ENCODE peak calls at places on chromosomes 13 and 19, in nine cellular contexts. One of them, this sample, is unnamed.

GRCh38 chr13:50425772-50426171 is 410.5 kb downstream of the KCNRG start:
- DNase-seq in thoracic aorta: no peak
- DNase-seq in tibial artery: no peak
- DNase-seq in dorsolateral prefrontal cortex: no peak
- DNase-seq in GM12878: no peak
- DNase-seq in kidney epithelial cell: no peak
- DNase-seq in Peyer's patch: no peak
- DNase-seq in suprapubic skin: no peak
- DNase-seq in body of pancreas: no peak
- DNase-seq in this sample: no peak

GRCh38 chr13:30618186-30618937 is 642 bp downstream of the USPL1 start:
- DNase-seq in GM12878: no peak
- DNase-seq in thoracic aorta: no peak
- DNase-seq in kidney epithelial cell: no peak
- DNase-seq in tibial artery: peak; percentile 68
- DNase-seq in dorsolateral prefrontal cortex: peak; percentile 23
- DNase-seq in Peyer's patch: peak; percentile 64
- DNase-seq in suprapubic skin: peak; percentile 69
- DNase-seq in body of pancreas: peak; percentile 25
- DNase-seq in this sample: peak; percentile 46

GRCh38 chr19:7942981-7943443 is 454 bp downstream of the TIMM44 start:
- DNase-seq in kidney epithelial cell: no peak
- DNase-seq in body of pancreas: peak; percentile 35
- DNase-seq in thoracic aorta: no peak
- DNase-seq in GM12878: no peak
- DNase-seq in suprapubic skin: peak; percentile 80
- DNase-seq in Peyer's patch: no peak
- DNase-seq in dorsolateral prefrontal cortex: no peak
- DNase-seq in tibial artery: no peak
- DNase-seq in this sample: no peak

GRCh38 chr19:17125728-17126677 is 50.4 kb downstream of the MYO9B start:
- DNase-seq in GM12878: peak; percentile 79
- DNase-seq in dorsolateral prefrontal cortex: peak; percentile 66
- DNase-seq in body of pancreas: peak; percentile 34
- DNase-seq in Peyer's patch: peak; percentile 91
- DNase-seq in suprapubic skin: peak; percentile 78
- DNase-seq in kidney epithelial cell: no peak
- DNase-seq in thoracic aorta: peak; percentile 41
- DNase-seq in tibial artery: peak; percentile 94
- DNase-seq in this sample: no peak

GRCh38 chr13:21673592-21674270 is 2.9 kb downstream of the FGF9 start:
- DNase-seq in suprapubic skin: no peak
- DNase-seq in kidney epithelial cell: no peak
- DNase-seq in Peyer's patch: peak; percentile 70
- DNase-seq in thoracic aorta: no peak
- DNase-seq in GM12878: no peak
- DNase-seq in dorsolateral prefrontal cortex: no peak
- DNase-seq in tibial artery: no peak
- DNase-seq in body of pancreas: peak; percentile 73
- DNase-seq in this sample: no peak

GRCh38 chr13:39531646-39532045 is 71.3 kb downstream of the LHFPL6 start:
- DNase-seq in suprapubic skin: no peak
- DNase-seq in GM12878: no peak
- DNase-seq in dorsolateral prefrontal cortex: no peak
- DNase-seq in Peyer's patch: no peak
- DNase-seq in kidney epithelial cell: no peak
- DNase-seq in tibial artery: no peak
- DNase-seq in body of pancreas: no peak
- DNase-seq in thoracic aorta: no peak
- DNase-seq in this sample: peak; percentile 62

GRCh38 chr13:111228262-111229144 is 91.9 kb upstream of the TEX29 start:
- DNase-seq in thoracic aorta: peak; percentile 67
- DNase-seq in Peyer's patch: no peak
- DNase-seq in tibial artery: peak; percentile 88
- DNase-seq in body of pancreas: peak; percentile 19
- DNase-seq in GM12878: no peak
- DNase-seq in kidney epithelial cell: peak; percentile 95
- DNase-seq in suprapubic skin: no peak
- DNase-seq in dorsolateral prefrontal cortex: no peak
- DNase-seq in this sample: no peak

GRCh38 chr19:13104848-13105646 is 2.4 kb upstream of the LYL1 start:
- DNase-seq in suprapubic skin: no peak
- DNase-seq in dorsolateral prefrontal cortex: no peak
- DNase-seq in tibial artery: peak; percentile 70
- DNase-seq in kidney epithelial cell: no peak
- DNase-seq in GM12878: no peak
- DNase-seq in body of pancreas: no peak
- DNase-seq in thoracic aorta: no peak
- DNase-seq in Peyer's patch: peak; percentile 79
- DNase-seq in this sample: no peak

GRCh38 chr13:42539670-42540069 is 34.3 kb upstream of the TNFSF11 start:
- DNase-seq in kidney epithelial cell: no peak
- DNase-seq in suprapubic skin: no peak
- DNase-seq in GM12878: no peak
- DNase-seq in tibial artery: no peak
- DNase-seq in Peyer's patch: no peak
- DNase-seq in dorsolateral prefrontal cortex: no peak
- DNase-seq in body of pancreas: no peak
- DNase-seq in thoracic aorta: no peak
- DNase-seq in this sample: peak; percentile 88

GRCh38 chr13:27853345-27853744 is 61.1 kb downstream of the GSX1 start:
- DNase-seq in body of pancreas: no peak
- DNase-seq in Peyer's patch: no peak
- DNase-seq in thoracic aorta: no peak
- DNase-seq in kidney epithelial cell: no peak
- DNase-seq in dorsolateral prefrontal cortex: no peak
- DNase-seq in GM12878: no peak
- DNase-seq in suprapubic skin: no peak
- DNase-seq in tibial artery: no peak
- DNase-seq in this sample: no peak

GRCh38 chr13:39676315-39676876 is 20.9 kb downstream of the COG6 start:
- DNase-seq in dorsolateral prefrontal cortex: no peak
- DNase-seq in Peyer's patch: no peak
- DNase-seq in body of pancreas: peak; percentile 10
- DNase-seq in suprapubic skin: no peak
- DNase-seq in GM12878: no peak
- DNase-seq in tibial artery: no peak
- DNase-seq in kidney epithelial cell: no peak
- DNase-seq in thoracic aorta: no peak
- DNase-seq in this sample: peak; percentile 58

GRCh38 chr19:39823693-39824092 is 10.3 kb downstream of the DYRK1B start:
- DNase-seq in GM12878: no peak
- DNase-seq in Peyer's patch: no peak
- DNase-seq in tibial artery: no peak
- DNase-seq in dorsolateral prefrontal cortex: no peak
- DNase-seq in kidney epithelial cell: no peak
- DNase-seq in body of pancreas: no peak
- DNase-seq in thoracic aorta: no peak
- DNase-seq in suprapubic skin: no peak
- DNase-seq in this sample: no peak

GRCh38 chr19:1103691-1104451 is at the start of gene GPX4:
- DNase-seq in suprapubic skin: peak; percentile 100
- DNase-seq in thoracic aorta: peak; percentile 97
- DNase-seq in body of pancreas: peak; percentile 99
- DNase-seq in GM12878: peak; percentile 96
- DNase-seq in tibial artery: peak; percentile 100
- DNase-seq in Peyer's patch: peak; percentile 100
- DNase-seq in kidney epithelial cell: peak; percentile 93
- DNase-seq in dorsolateral prefrontal cortex: peak; percentile 98
- DNase-seq in this sample: peak; percentile 94

GRCh38 chr13:21625366-21625765 is 21.4 kb upstream of the MICU2 start:
- DNase-seq in body of pancreas: peak; percentile 22
- DNase-seq in GM12878: no peak
- DNase-seq in suprapubic skin: no peak
- DNase-seq in tibial artery: no peak
- DNase-seq in dorsolateral prefrontal cortex: no peak
- DNase-seq in Peyer's patch: peak; percentile 58
- DNase-seq in thoracic aorta: no peak
- DNase-seq in kidney epithelial cell: no peak
- DNase-seq in this sample: peak; percentile 65

GRCh38 chr19:4367781-4368127 is 24.4 kb downstream of the MPND start:
- DNase-seq in kidney epithelial cell: no peak
- DNase-seq in dorsolateral prefrontal cortex: no peak
- DNase-seq in body of pancreas: no peak
- DNase-seq in thoracic aorta: no peak
- DNase-seq in GM12878: no peak
- DNase-seq in suprapubic skin: peak; percentile 65
- DNase-seq in tibial artery: peak; percentile 58
- DNase-seq in Peyer's patch: no peak
- DNase-seq in this sample: no peak

GRCh38 chr19:4908311-4908710 is 990 bp upstream of the UHRF1 start:
- DNase-seq in dorsolateral prefrontal cortex: no peak
- DNase-seq in body of pancreas: no peak
- DNase-seq in tibial artery: no peak
- DNase-seq in kidney epithelial cell: no peak
- DNase-seq in GM12878: no peak
- DNase-seq in thoracic aorta: no peak
- DNase-seq in suprapubic skin: no peak
- DNase-seq in Peyer's patch: no peak
- DNase-seq in this sample: no peak

GRCh38 chr13:48411281-48412099 is 1.4 kb downstream of the LPAR6 start:
- DNase-seq in thoracic aorta: no peak
- DNase-seq in tibial artery: no peak
- DNase-seq in Peyer's patch: no peak
- DNase-seq in GM12878: no peak
- DNase-seq in dorsolateral prefrontal cortex: no peak
- DNase-seq in kidney epithelial cell: no peak
- DNase-seq in suprapubic skin: no peak
- DNase-seq in body of pancreas: no peak
- DNase-seq in this sample: peak; percentile 32

GRCh38 chr13:113774177-113775107 is 15.4 kb downstream of the TMEM255B start:
- DNase-seq in GM12878: no peak
- DNase-seq in dorsolateral prefrontal cortex: no peak
- DNase-seq in thoracic aorta: no peak
- DNase-seq in tibial artery: no peak
- DNase-seq in kidney epithelial cell: no peak
- DNase-seq in suprapubic skin: no peak
- DNase-seq in Peyer's patch: peak; percentile 22
- DNase-seq in body of pancreas: no peak
- DNase-seq in this sample: peak; percentile 43

GRCh38 chr19:49843265-49843664 is 7.7 kb upstream of the PTOV1 start:
- DNase-seq in suprapubic skin: no peak
- DNase-seq in kidney epithelial cell: no peak
- DNase-seq in thoracic aorta: no peak
- DNase-seq in GM12878: peak; percentile 34
- DNase-seq in Peyer's patch: no peak
- DNase-seq in tibial artery: no peak
- DNase-seq in dorsolateral prefrontal cortex: no peak
- DNase-seq in body of pancreas: no peak
- DNase-seq in this sample: no peak

GRCh38 chr13:67063036-67063435 is 167.1 kb downstream of the PCDH9 start:
- DNase-seq in Peyer's patch: no peak
- DNase-seq in suprapubic skin: no peak
- DNase-seq in body of pancreas: no peak
- DNase-seq in kidney epithelial cell: no peak
- DNase-seq in thoracic aorta: no peak
- DNase-seq in tibial artery: no peak
- DNase-seq in dorsolateral prefrontal cortex: no peak
- DNase-seq in GM12878: no peak
- DNase-seq in this sample: no peak

GRCh38 chr13:53138369-53139036 is 109.9 kb downstream of the OLFM4 start:
- DNase-seq in GM12878: no peak
- DNase-seq in body of pancreas: peak; percentile 22
- DNase-seq in suprapubic skin: no peak
- DNase-seq in dorsolateral prefrontal cortex: no peak
- DNase-seq in Peyer's patch: peak; percentile 48
- DNase-seq in kidney epithelial cell: no peak
- DNase-seq in thoracic aorta: no peak
- DNase-seq in tibial artery: no peak
- DNase-seq in this sample: no peak
- H3K4me3 ChIP-seq in GM12878: no peak overlapping the region
- H3K4me3 ChIP-seq in body of pancreas: no peak overlapping the region
- H3K4me3 ChIP-seq in suprapubic skin: no peak overlapping the region
- H3K4me3 ChIP-seq in dorsolateral prefrontal cortex: no peak overlapping the region
- H3K4me3 ChIP-seq in Peyer's patch: no peak overlapping the region
- H3K4me3 ChIP-seq in kidney epithelial cell: no peak overlapping the region
- H3K4me3 ChIP-seq in thoracic aorta: peak overlapping the region; percentile 34
- H3K4me3 ChIP-seq in tibial artery: no peak overlapping the region
- H3K4me3 ChIP-seq in this sample: no peak overlapping the region

GRCh38 chr13:99948907-99949656 is 22.5 kb downstream of the ZIC5 start:
- DNase-seq in body of pancreas: no peak
- DNase-seq in tibial artery: peak; percentile 9
- DNase-seq in Peyer's patch: no peak
- DNase-seq in suprapubic skin: no peak
- DNase-seq in thoracic aorta: no peak
- DNase-seq in GM12878: no peak
- DNase-seq in kidney epithelial cell: no peak
- DNase-seq in dorsolateral prefrontal cortex: no peak
- DNase-seq in this sample: no peak
- H3K27me3 ChIP-seq in body of pancreas: peaks cover 9% of the 10 kb centered on the region
- H3K27me3 ChIP-seq in tibial artery: no peaks in the 10 kb centered on the region
- H3K27me3 ChIP-seq in Peyer's patch: no peaks in the 10 kb centered on the region
- H3K27me3 ChIP-seq in suprapubic skin: peaks cover 95% of the 10 kb centered on the region
- H3K27me3 ChIP-seq in thoracic aorta: peaks cover 20% of the 10 kb centered on the region
- H3K27me3 ChIP-seq in GM12878: peaks cover 4% of the 10 kb centered on the region
- H3K27me3 ChIP-seq in kidney epithelial cell: peaks cover 40% of the 10 kb centered on the region
- H3K27me3 ChIP-seq in dorsolateral prefrontal cortex: peaks cover 3% of the 10 kb centered on the region
- H3K27me3 ChIP-seq in this sample: peaks cover 5% of the 10 kb centered on the region

DNA sequence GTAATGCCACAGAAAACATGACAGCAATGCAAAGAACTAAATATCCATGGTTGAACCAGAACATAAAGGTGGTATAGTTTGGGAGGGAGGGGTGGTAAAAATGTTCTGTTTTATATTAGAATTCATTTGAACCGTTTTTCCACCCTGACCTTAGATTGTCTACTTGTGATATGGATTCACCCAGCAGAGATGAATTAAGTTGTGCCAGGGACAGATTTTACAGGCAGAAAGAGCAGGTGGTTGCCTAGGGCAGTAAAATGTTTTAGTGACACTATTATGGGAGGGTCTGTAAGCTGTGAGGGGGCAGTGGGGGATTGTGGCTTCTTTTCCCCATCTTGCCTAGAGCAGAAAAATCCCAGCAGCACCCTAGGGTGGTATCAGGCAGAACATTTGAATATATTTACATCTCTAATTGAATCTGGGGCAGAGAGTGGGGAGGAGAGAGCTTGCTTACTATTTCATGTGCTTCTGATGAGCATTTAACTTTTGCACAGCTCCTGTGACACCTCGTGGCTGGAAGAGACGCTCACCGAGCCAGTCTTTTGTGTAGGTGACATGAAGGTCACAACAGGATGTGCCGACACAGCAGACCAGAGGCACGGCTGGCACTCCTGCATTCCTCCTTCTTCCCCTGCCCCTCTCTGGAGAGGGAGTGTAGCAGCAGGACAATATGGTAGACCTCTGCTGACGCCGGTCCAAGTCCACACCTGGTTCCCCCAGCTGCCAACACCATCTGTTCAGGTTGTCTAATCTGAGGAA is 452.3 kb downstream of the IRS2 start:
- DNase-seq in Peyer's patch: no peak
- DNase-seq in dorsolateral prefrontal cortex: no peak
- DNase-seq in body of pancreas: no peak
- DNase-seq in kidney epithelial cell: no peak
- DNase-seq in thoracic aorta: no peak
- DNase-seq in suprapubic skin: no peak
- DNase-seq in GM12878: no peak
- DNase-seq in tibial artery: no peak
- DNase-seq in this sample: no peak
- TF ChIP-seq CTCF in Peyer's patch: no peak
- TF ChIP-seq CTCF in dorsolateral prefrontal cortex: no peak
- TF ChIP-seq CTCF in body of pancreas: no peak
- TF ChIP-seq CTCF in kidney epithelial cell: no peak
- TF ChIP-seq CTCF in thoracic aorta: no peak
- TF ChIP-seq CTCF in suprapubic skin: no peak
- TF ChIP-seq CTCF in GM12878: no peak
- TF ChIP-seq CTCF in tibial artery: no peak
- TF ChIP-seq CTCF in this sample: no peak

GRCh38 chr13:36344886-36345437 is 1.2 kb downstream of the SPART start:
- DNase-seq in dorsolateral prefrontal cortex: no peak
- DNase-seq in kidney epithelial cell: no peak
- DNase-seq in suprapubic skin: no peak
- DNase-seq in GM12878: no peak
- DNase-seq in Peyer's patch: no peak
- DNase-seq in tibial artery: no peak
- DNase-seq in thoracic aorta: no peak
- DNase-seq in body of pancreas: no peak
- DNase-seq in this sample: no peak
- H3K4me3 ChIP-seq in dorsolateral prefrontal cortex: peak overlapping the region; percentile 80
- H3K4me3 ChIP-seq in kidney epithelial cell: peak overlapping the region; percentile 80
- H3K4me3 ChIP-seq in suprapubic skin: peak overlapping the region; percentile 91
- H3K4me3 ChIP-seq in GM12878: peak overlapping the region; percentile 77
- H3K4me3 ChIP-seq in Peyer's patch: peak overlapping the region; percentile 75
- H3K4me3 ChIP-seq in tibial artery: peak overlapping the region; percentile 87
- H3K4me3 ChIP-seq in thoracic aorta: peak overlapping the region; percentile 78
- H3K4me3 ChIP-seq in body of pancreas: no peak overlapping the region
- H3K4me3 ChIP-seq in this sample: peak overlapping the region; percentile 92